ENCODE peak calls at places on chromosomes 3 and 15, in six cellular contexts. E, U, H, B, I and O are unnamed samples.

GRCh38 chr3:167861649-167862048 is 126.1 kb downstream of the SERPINI1 start:
- DNase-seq in E (no peak), U (no peak), H (peak; percentile 37), B (no peak), I (no peak), O (no peak)

GRCh38 chr3:81406318-81406717 is 355.1 kb downstream of the GBE1 start:
- DNase-seq in E (peak; percentile 2), U (no peak), H (no peak), B (no peak), I (no peak), O (no peak)

GRCh38 chr15:23497710-23498111 is 50.7 kb upstream of the GOLGA6L2 start:
- DNase-seq in E (peak; percentile 44), U (peak; percentile 6), H (no peak), B (no peak), I (no peak), O (peak; percentile 2)

GRCh38 chr3:188631291-188632010 is 477.5 kb downstream of the LPP start:
- DNase-seq in E (no peak), U (no peak), H (peak; percentile 81), B (peak; percentile 45), I (no peak), O (no peak)

GRCh38 chr15:95520922-95521321 is 809.6 kb upstream of the NR2F2 start:
- DNase-seq in E (no peak), U (no peak), H (no peak), B (no peak), I (no peak), O (no peak)

GRCh38 chr3:25889132-25889917 is 99.4 kb downstream of the OXSM start:
- DNase-seq in E (peak; percentile 38), U (no peak), H (no peak), B (no peak), I (no peak), O (no peak)

GRCh38 chr3:127697531-127698240 is 24.9 kb downstream of the ABTB1 start:
- DNase-seq in E (peak; percentile 81), U (peak; percentile 82), H (peak; percentile 90), B (peak; percentile 92), I (peak; percentile 82), O (peak; percentile 47)

GRCh38 chr3:46882377-46883015 is 5.0 kb downstream of the PTH1R start:
- DNase-seq in E (peak; percentile 66), U (no peak), H (peak; percentile 27), B (peak; percentile 44), I (peak; percentile 55), O (peak; percentile 34)

GRCh38 chr15:45869034-45869668 is 234.3 kb downstream of the SQOR start:
- DNase-seq in E (no peak), U (no peak), H (no peak), B (no peak), I (no peak), O (no peak)

GRCh38 chr3:46368569-46368968 is 2.2 kb upstream of the CCR5 start:
- DNase-seq in E (peak; percentile 77), U (no peak), H (no peak), B (no peak), I (no peak), O (no peak)

GRCh38 chr15:51758645-51759044 is 7.2 kb downstream of the TMOD2 start:
- DNase-seq in E (no peak), U (peak; percentile 90), H (peak; percentile 34), B (peak; percentile 86), I (peak; percentile 87), O (no peak)

GRCh38 chr15:25333049-25333448 is 105.8 kb downstream of the UBE3A start:
- DNase-seq in E (no peak), U (no peak), H (peak; percentile 54), B (no peak), I (no peak), O (no peak)

GRCh38 chr15:89358755-89359439 is 24.3 kb upstream of the POLG start:
- DNase-seq in E (peak; percentile 71), U (peak; percentile 78), H (peak; percentile 77), B (peak; percentile 76), I (peak; percentile 77), O (peak; percentile 86)

GRCh38 chr3:14467723-14468620 is 65.6 kb downstream of the SLC6A6 start:
- DNase-seq in E (peak; percentile 55), U (peak; percentile 37), H (no peak), B (peak; percentile 48), I (peak; percentile 54), O (peak; percentile 56)

GRCh38 chr3:45688194-45688881 is 858 bp upstream of the SACM1L start:
- DNase-seq in E (peak; percentile 82), U (peak; percentile 53), H (no peak), B (no peak), I (peak; percentile 42), O (peak; percentile 44)

GRCh38 chr3:190731596-190731995 is 130.9 kb downstream of the GMNC start:
- DNase-seq in E (no peak), U (no peak), H (no peak), B (no peak), I (no peak), O (no peak)

GRCh38 chr15:31147456-31147855 is 45.9 kb upstream of the TRPM1 start:
- DNase-seq in E (no peak), U (no peak), H (no peak), B (no peak), I (no peak), O (no peak)
- TF ChIP-seq CTCF in E (no peak), U (no peak), H (no peak), B (no peak), I (no peak), O (no peak)

DNA sequence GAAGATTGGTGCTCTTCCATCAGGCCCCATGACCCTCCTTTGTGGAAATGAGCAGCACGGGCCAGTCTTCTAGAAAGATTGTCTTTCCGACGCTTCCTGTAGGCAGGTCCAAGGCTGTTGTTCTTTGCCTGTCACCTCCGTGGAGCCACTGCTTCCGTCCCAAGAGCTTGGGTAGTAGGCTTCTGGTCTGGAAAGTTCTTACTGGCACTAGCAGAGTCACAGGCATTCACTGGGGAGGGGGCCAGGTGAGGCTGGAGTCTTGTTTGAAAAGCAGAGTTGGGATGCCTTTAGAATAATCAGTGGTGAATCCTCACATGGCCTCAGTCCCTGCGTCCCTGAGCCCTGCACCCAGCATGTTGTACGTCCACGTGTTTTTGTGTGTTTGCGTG is 76.2 kb upstream of the ADPGK start:
- DNase-seq in E (no peak), U (no peak), H (no peak), B (no peak), I (no peak), O (no peak)
- TF ChIP-seq CTCF in E (no peak), U (no peak), H (no peak), B (no peak), I (no peak), O (no peak)

GRCh38 chr3:107752202-107752990 is 229.6 kb downstream of the BBX start:
- DNase-seq in E (peak; percentile 68), U (peak; percentile 32), H (peak; percentile 33), B (peak; percentile 52), I (no peak), O (no peak)
- TF ChIP-seq CTCF in E (peak; percentile 86), U (peak; percentile 78), H (peak; percentile 64), B (peak; percentile 63), I (no peak), O (peak; percentile 56)

GRCh38 chr3:170542704-170543103 is 43.2 kb downstream of the SLC7A14 start:
- DNase-seq in E (no peak), U (no peak), H (peak; percentile 19), B (no peak), I (no peak), O (no peak)
- TF ChIP-seq CTCF in E (no peak), U (no peak), H (no peak), B (no peak), I (no peak), O (no peak)

GRCh38 chr15:78212008-78212407 is 22.4 kb downstream of the ACSBG1 start:
- DNase-seq in E (no peak), U (no peak), H (no peak), B (no peak), I (no peak), O (no peak)

GRCh38 chr15:78213956-78214355 is 20.4 kb downstream of the ACSBG1 start:
- DNase-seq in E (no peak), U (no peak), H (no peak), B (no peak), I (no peak), O (no peak)

GRCh38 chr15:78212546-78213424 is 21.6 kb downstream of the ACSBG1 start:
- DNase-seq in E (no peak), U (peak; percentile 91), H (peak; percentile 89), B (peak; percentile 57), I (no peak), O (no peak)

GRCh38 chr15:78211189-78211921 is 23.0 kb downstream of the ACSBG1 start:
- DNase-seq in E (no peak), U (no peak), H (no peak), B (peak; percentile 47), I (no peak), O (no peak)

DNA sequence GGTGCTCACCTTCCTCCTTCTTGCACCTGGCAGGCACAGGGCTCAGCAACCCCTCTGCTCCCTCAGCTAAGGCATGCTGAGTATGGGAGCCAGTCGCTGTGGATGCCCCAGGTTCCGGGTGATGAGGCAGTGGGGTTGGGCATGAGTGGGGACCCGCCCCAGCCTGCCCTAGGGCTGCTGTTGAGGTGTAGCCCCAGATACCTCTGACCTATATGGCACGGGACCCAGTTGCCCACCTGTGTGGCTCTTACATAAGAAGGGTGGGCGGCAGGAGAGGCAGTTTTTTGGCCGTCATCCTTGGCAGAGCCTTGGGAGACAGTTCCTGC is 21.0 kb downstream of the ACSBG1 start:
- DNase-seq in E (no peak), U (no peak), H (no peak), B (no peak), I (no peak), O (no peak)
- TF ChIP-seq CTCF in E (no peak), U (no peak), H (no peak), B (no peak), I (no peak), O (no peak)

GRCh38 chr3:131658771-131659170 is 156.0 kb upstream of the MRPL3 start:
- DNase-seq in E (no peak), U (no peak), H (no peak), B (no peak), I (no peak), O (no peak)

GRCh38 chr3:131655076-131655685 is 152.4 kb upstream of the MRPL3 start:
- DNase-seq in E (no peak), U (no peak), H (no peak), B (no peak), I (no peak), O (no peak)

GRCh38 chr3:131658115-131658514 is 155.3 kb upstream of the MRPL3 start:
- DNase-seq in E (no peak), U (no peak), H (no peak), B (no peak), I (no peak), O (no peak)
- TF ChIP-seq CTCF in E (peak; percentile 16), U (no peak), H (peak; percentile 2), B (peak; percentile 2), I (no peak), O (no peak)

DNA sequence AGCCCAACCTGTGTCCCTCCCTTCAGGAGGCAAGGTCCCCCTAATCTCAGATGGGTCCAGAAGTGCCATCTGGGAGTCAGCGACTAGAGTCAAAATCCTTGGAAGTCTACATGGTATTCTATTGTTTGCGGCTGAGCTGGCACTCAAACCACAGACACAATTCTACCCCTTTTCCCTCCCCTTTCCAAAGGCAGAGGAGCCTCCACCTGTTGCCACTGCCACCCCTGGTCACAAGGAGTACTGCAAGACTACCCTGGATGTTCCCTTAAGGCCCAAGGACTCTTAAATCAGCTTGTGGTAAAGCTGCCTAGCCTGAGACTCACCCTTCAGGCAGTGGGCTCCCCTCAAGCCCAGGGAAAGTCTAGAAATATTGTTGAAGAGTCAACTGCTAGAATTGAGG is 4.3 kb upstream of the OR5H6 start:
- DNase-seq in E (peak; percentile 75), U (peak; percentile 27), H (no peak), B (no peak), I (no peak), O (no peak)
- TF ChIP-seq CTCF in E (peak; percentile 60), U (peak; percentile 50), H (no peak), B (no peak), I (no peak), O (peak; percentile 19)

GRCh38 chr3:58305882-58306661 is at the start of the genes HTD2 and RPP14:
- DNase-seq in E (peak; percentile 99), U (peak; percentile 91), H (peak; percentile 98), B (peak; percentile 99), I (peak; percentile 99), O (peak; percentile 97)
- TF ChIP-seq CTCF in E (peak; percentile 97), U (peak; percentile 78), H (peak; percentile 98), B (peak; percentile 96), I (peak; percentile 97), O (peak; percentile 98)